ENCODE peak calls at places on chromosomes 11 and 22, in six cellular contexts. F is endodermal cell, M is IMR-90, U is colonic mucosa, J is psoas muscle, S is GM23248. I is an unnamed sample.
A peak's percentile ranks its signal among the peaks of the same experiment; 100 is the strongest.

GRCh38 chr11:101323997-101324396 is 194.4 kb upstream of the PGR start:
- DNase-seq in F (peak; percentile 50), J (no peak), M (no peak), U (no peak), S (no peak), I (no peak)

GRCh38 chr11:3222941-3223905 is 4.6 kb upstream of the MRGPRG start:
- DNase-seq in S (no peak), U (no peak), J (no peak), F (peak; percentile 40), M (no peak), I (no peak)

GRCh38 chr11:128726464-128727139 is 32.7 kb downstream of the FLI1 start:
- DNase-seq in U (no peak), J (no peak), S (peak; percentile 24), M (no peak), F (no peak), I (no peak)

GRCh38 chr11:111406589-111406988 is 27.5 kb upstream of the POU2AF1 start:
- DNase-seq in F (no peak), S (peak; percentile 10), M (no peak), J (no peak), U (no peak), I (no peak)

GRCh38 chr22:43136255-43136654 is 6.9 kb downstream of the MCAT start:
- DNase-seq in M (peak; percentile 30), J (no peak), F (peak; percentile 82), U (no peak), S (peak; percentile 47), I (no peak)

GRCh38 chr11:98194611-98195010 is 826.1 kb upstream of the CNTN5 start:
- DNase-seq in S (no peak), J (no peak), F (no peak), U (no peak), M (no peak), I (no peak)

GRCh38 chr11:88813233-88813915 is 252.4 kb downstream of the GRM5 start:
- DNase-seq in M (no peak), J (no peak), S (no peak), U (no peak), F (no peak), I (no peak)

GRCh38 chr11:82811369-82811768 is 77.7 kb upstream of the FAM181B start:
- DNase-seq in F (peak; percentile 72), J (no peak), U (no peak), S (no peak), M (no peak), I (no peak)

GRCh38 chr22:37880668-37881440 is 25.2 kb upstream of the MICALL1 start:
- DNase-seq in S (peak; percentile 81), J (no peak), U (no peak), F (no peak), M (peak; percentile 84), I (no peak)

GRCh38 chr22:36729321-36729720 is 25.8 kb upstream of the CACNG2 start:
- DNase-seq in J (no peak), S (no peak), U (no peak), M (no peak), F (peak; percentile 36), I (no peak)

GRCh38 chr22:38355275-38355674 is 38.0 kb upstream of the CSNK1E start:
- DNase-seq in S (no peak), M (no peak), F (no peak), U (no peak), J (no peak), I (no peak)

GRCh38 chr22:17772249-17772962 is 1.9 kb downstream of the BID start:
- DNase-seq in M (peak; percentile 42), S (peak; percentile 23), J (peak; percentile 52), U (no peak), F (no peak), I (no peak)

GRCh38 chr11:60263434-60263833 is 17.0 kb upstream of the MS4A4A start:
- DNase-seq in F (no peak), J (no peak), S (no peak), M (no peak), U (no peak), I (no peak)

GRCh38 chr11:116311141-116311540 is 461.6 kb downstream of the BUD13 start:
- DNase-seq in U (no peak), M (no peak), F (no peak), S (no peak), J (no peak), I (no peak)

GRCh38 chr11:44760917-44761545 is 34.3 kb downstream of the TSPAN18 start:
- DNase-seq in U (no peak), J (no peak), S (peak; percentile 97), F (peak; percentile 90), M (peak; percentile 96), I (no peak)

GRCh38 chr11:71240865-71241691 is 11.3 kb downstream of the SHANK2 start:
- DNase-seq in U (no peak), J (no peak), S (peak; percentile 84), F (peak; percentile 53), M (peak; percentile 94), I (peak; percentile 77)

GRCh38 chr11:111922803-111923202 is 4.1 kb downstream of the C11orf52 start:
- DNase-seq in S (peak; percentile 93), M (peak; percentile 89), F (no peak), J (no peak), U (peak; percentile 51), I (peak; percentile 90)

GRCh38 chr11:126809514-126810289 is 190.9 kb downstream of the KIRREL3 start:
- DNase-seq in U (no peak), F (no peak), J (no peak), S (no peak), M (peak; percentile 38), I (no peak)

GRCh38 chr11:117547188-117547831 is 219.7 kb downstream of the CEP164 start:
- DNase-seq in F (peak; percentile 61), J (no peak), S (no peak), M (no peak), U (no peak), I (no peak)

GRCh38 chr11:2924821-2925675 is 4.2 kb downstream of the PHLDA2 start:
- DNase-seq in F (no peak), J (no peak), M (no peak), U (peak; percentile 73), S (no peak), I (no peak)

GRCh38 chr11:14583252-14584105 is 60.1 kb upstream of the PDE3B start:
- DNase-seq in U (peak; percentile 60), S (no peak), J (no peak), M (no peak), F (peak; percentile 50), I (no peak)

GRCh38 chr22:23437779-23438178 is 142.3 kb downstream of the IGLL1 start:
- DNase-seq in J (no peak), U (no peak), S (no peak), F (no peak), M (no peak), I (no peak)

GRCh38 chr11:612201-612960 is 3.4 kb downstream of the IRF7 start:
- DNase-seq in S (peak; percentile 54), U (peak; percentile 85), F (peak; percentile 86), M (peak; percentile 22), J (peak; percentile 78), I (no peak)

GRCh38 chr11:86148339-86148738 is 79.5 kb upstream of the PICALM start:
- DNase-seq in F (no peak), M (no peak), U (no peak), J (no peak), S (no peak), I (no peak)

GRCh38 chr22:33873186-33873585 is 47.1 kb downstream of the LARGE1 start:
- DNase-seq in S (peak; percentile 57), J (peak; percentile 41), F (no peak), U (no peak), M (no peak), I (no peak)

DNA sequence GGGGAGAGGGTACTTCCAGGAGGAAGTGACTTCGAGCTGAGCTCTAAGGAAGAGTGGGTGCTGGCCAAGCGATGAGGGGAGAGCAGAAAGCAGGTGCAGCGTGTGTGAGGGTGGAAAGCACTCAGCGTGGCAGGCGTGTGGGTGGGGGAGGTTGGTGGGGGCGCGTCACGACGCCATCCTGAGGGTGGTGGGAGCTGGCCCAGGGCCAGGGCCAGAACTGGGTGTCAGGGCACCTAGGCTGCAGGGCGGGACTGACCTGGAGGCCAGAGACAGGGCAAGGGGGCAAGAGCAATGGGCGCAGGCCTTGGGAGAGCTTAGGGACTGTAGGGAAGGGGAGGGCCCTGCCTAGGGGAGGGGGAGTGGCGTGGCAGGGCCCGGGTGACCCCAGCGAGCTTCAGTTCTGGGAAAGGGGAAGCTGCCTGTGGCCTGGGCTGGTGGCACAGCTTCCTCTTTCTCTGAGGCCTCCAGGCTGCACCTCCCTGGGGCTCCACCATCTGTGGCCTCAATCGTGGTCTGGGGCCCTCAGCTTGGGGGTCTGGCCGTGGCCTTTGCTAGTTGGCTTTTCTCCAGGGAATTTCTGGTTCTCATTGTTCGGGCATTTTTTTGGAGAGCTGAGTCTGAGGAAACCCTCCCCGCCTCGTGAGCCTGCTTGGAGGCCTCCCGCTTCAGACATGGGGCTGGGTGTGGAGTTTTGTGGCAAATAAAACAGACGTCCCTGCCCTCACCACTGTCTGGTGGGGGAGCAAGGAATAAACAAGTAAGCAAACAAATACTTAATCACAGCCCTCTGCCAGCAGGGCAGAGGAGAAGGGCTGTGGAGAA is 8.9 kb downstream of the RELT start:
- DNase-seq in J (peak; percentile 52), M (no peak), F (no peak), S (no peak), U (peak; percentile 50), I (no peak)
- H3K27ac ChIP-seq in J (peak overlapping the region; percentile 66), M (no peak overlapping the region), F (no peak overlapping the region), S (no peak overlapping the region), U (peak overlapping the region; percentile 67), I (no peak overlapping the region)

DNA sequence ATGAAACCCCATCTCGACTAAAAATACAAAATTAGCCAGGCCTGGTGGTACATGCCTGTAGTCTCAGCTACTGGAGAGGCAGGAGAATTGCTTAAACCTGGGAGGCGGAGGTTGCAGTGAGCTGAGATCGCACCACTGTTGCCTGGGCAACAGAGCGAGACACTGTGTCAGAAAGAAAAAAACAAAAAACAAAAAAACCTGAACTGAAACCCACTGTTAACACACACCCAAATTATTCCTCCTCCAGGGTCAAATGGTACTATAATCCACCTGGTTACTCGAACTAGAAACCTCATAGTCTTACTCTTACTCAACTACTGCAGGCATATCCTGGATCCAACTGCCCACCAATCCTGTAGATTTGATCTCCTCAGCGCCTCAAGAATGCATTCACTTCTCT is 35.5 kb downstream of the USP28 start:
- DNase-seq in F (no peak), J (no peak), M (no peak), S (no peak), U (no peak), I (no peak)
- H3K27ac ChIP-seq in F (no peak overlapping the region), J (no peak overlapping the region), M (no peak overlapping the region), S (no peak overlapping the region), U (no peak overlapping the region), I (no peak overlapping the region)

DNA sequence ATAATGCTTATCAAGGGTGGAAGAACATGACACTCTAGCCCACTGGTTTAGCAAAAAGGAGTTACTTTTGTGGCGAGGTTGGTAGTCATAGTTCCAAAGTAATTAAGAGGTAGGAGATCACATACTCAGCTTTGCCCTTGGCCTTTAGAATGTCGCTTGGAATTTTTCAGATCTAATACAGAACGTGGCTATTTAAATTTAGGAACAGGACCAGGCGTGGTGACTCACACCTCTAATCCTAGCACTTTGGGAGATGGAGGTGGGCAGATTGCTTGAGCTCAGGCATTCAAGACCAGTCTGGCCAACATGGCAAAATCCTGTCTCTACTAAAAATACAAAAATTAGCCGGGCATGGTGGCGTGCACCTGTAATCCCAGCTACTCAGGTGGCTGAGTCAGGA is 26.1 kb upstream of the ZNRF3 start:
- DNase-seq in S (no peak), F (no peak), J (no peak), U (no peak), M (no peak), I (no peak)
- H3K27ac ChIP-seq in S (no peak overlapping the region), F (no peak overlapping the region), J (no peak overlapping the region), U (no peak overlapping the region), M (no peak overlapping the region), I (no peak overlapping the region)

DNA sequence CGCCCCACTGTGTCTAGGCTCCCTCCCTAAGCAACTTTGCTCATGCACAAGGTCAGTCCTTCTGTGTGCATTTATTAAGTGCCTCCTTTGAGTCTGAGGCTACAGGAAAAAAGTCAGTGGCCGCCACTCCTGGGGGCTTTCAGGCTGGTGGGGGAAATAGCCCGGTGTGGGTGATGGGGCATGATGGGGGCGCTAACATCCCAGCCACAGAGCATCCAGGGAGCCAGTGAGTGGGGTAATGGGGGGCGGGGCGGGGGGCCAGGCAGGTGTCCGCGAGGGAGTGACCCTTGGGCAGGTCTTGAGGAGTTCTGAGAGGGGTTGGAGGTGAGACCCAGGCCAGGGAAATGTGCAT is 10.0 kb upstream of the EHD1 start:
- DNase-seq in S (no peak), M (no peak), U (no peak), F (no peak), J (no peak), I (no peak)
- H3K27ac ChIP-seq in S (no peak overlapping the region), M (peak overlapping the region; percentile 30), U (peak overlapping the region; percentile 94), F (peak overlapping the region; percentile 51), J (no peak overlapping the region), I (no peak overlapping the region)

I was measured in prostate gland.